ENCODE peak calls at places on chromosomes 3 and 15, in nine cellular contexts. One of them, this sample, is unnamed.

GRCh38 chr3:16794251-16794650 is 90.5 kb upstream of the PLCL2 start:
- DNase-seq in ovary: no peak
- DNase-seq in CD8-positive, alpha-beta T cell: no peak
- DNase-seq in left ventricle myocardium inferior: no peak
- DNase-seq in breast epithelium: no peak
- DNase-seq in esophagus squamous epithelium: no peak
- DNase-seq in upper lobe of right lung: no peak
- DNase-seq in substantia nigra: no peak
- DNase-seq in lower lobe of right lung: no peak
- DNase-seq in this sample: no peak

GRCh38 chr15:67142142-67143092 is 77.0 kb downstream of the SMAD3 start:
- DNase-seq in ovary: no peak
- DNase-seq in CD8-positive, alpha-beta T cell: no peak
- DNase-seq in left ventricle myocardium inferior: no peak
- DNase-seq in breast epithelium: no peak
- DNase-seq in esophagus squamous epithelium: no peak
- DNase-seq in upper lobe of right lung: no peak
- DNase-seq in substantia nigra: no peak
- DNase-seq in lower lobe of right lung: no peak
- DNase-seq in this sample: no peak

GRCh38 chr15:94855409-94856266 is 624.3 kb downstream of the MCTP2 start:
- DNase-seq in ovary: no peak
- DNase-seq in CD8-positive, alpha-beta T cell: no peak
- DNase-seq in left ventricle myocardium inferior: no peak
- DNase-seq in breast epithelium: no peak
- DNase-seq in esophagus squamous epithelium: no peak
- DNase-seq in upper lobe of right lung: no peak
- DNase-seq in substantia nigra: no peak
- DNase-seq in lower lobe of right lung: no peak
- DNase-seq in this sample: no peak

GRCh38 chr15:85832389-85832788 is 37.7 kb upstream of the KLHL25 start:
- DNase-seq in ovary: no peak
- DNase-seq in CD8-positive, alpha-beta T cell: no peak
- DNase-seq in left ventricle myocardium inferior: no peak
- DNase-seq in breast epithelium: no peak
- DNase-seq in esophagus squamous epithelium: no peak
- DNase-seq in upper lobe of right lung: no peak
- DNase-seq in substantia nigra: no peak
- DNase-seq in lower lobe of right lung: no peak
- DNase-seq in this sample: no peak

GRCh38 chr15:67051088-67051659 is 14.2 kb upstream of the SMAD3 start:
- DNase-seq in ovary: no peak
- DNase-seq in CD8-positive, alpha-beta T cell: no peak
- DNase-seq in left ventricle myocardium inferior: no peak
- DNase-seq in breast epithelium: no peak
- DNase-seq in esophagus squamous epithelium: no peak
- DNase-seq in upper lobe of right lung: no peak
- DNase-seq in substantia nigra: no peak
- DNase-seq in lower lobe of right lung: no peak
- DNase-seq in this sample: no peak

GRCh38 chr3:134911611-134912604 is 116.8 kb downstream of the EPHB1 start:
- DNase-seq in ovary: no peak
- DNase-seq in CD8-positive, alpha-beta T cell: no peak
- DNase-seq in left ventricle myocardium inferior: no peak
- DNase-seq in breast epithelium: no peak
- DNase-seq in esophagus squamous epithelium: no peak
- DNase-seq in upper lobe of right lung: no peak
- DNase-seq in substantia nigra: no peak
- DNase-seq in lower lobe of right lung: no peak
- DNase-seq in this sample: no peak

GRCh38 chr3:106759686-106760085 is 617.6 kb upstream of the CCDC54 start:
- DNase-seq in ovary: no peak
- DNase-seq in CD8-positive, alpha-beta T cell: no peak
- DNase-seq in left ventricle myocardium inferior: no peak
- DNase-seq in breast epithelium: no peak
- DNase-seq in esophagus squamous epithelium: no peak
- DNase-seq in upper lobe of right lung: no peak
- DNase-seq in substantia nigra: no peak
- DNase-seq in lower lobe of right lung: no peak
- DNase-seq in this sample: no peak

GRCh38 chr3:146543461-146544012 is 870 bp downstream of the PLSCR1 start:
- DNase-seq in ovary: peak; percentile 34
- DNase-seq in CD8-positive, alpha-beta T cell: no peak
- DNase-seq in left ventricle myocardium inferior: no peak
- DNase-seq in breast epithelium: no peak
- DNase-seq in esophagus squamous epithelium: no peak
- DNase-seq in upper lobe of right lung: no peak
- DNase-seq in substantia nigra: no peak
- DNase-seq in lower lobe of right lung: no peak
- DNase-seq in this sample: no peak

GRCh38 chr15:50880221-50880620 is 28.3 kb upstream of the AP4E1 start:
- DNase-seq in ovary: no peak
- DNase-seq in CD8-positive, alpha-beta T cell: no peak
- DNase-seq in left ventricle myocardium inferior: no peak
- DNase-seq in breast epithelium: no peak
- DNase-seq in esophagus squamous epithelium: no peak
- DNase-seq in upper lobe of right lung: no peak
- DNase-seq in substantia nigra: no peak
- DNase-seq in lower lobe of right lung: no peak
- DNase-seq in this sample: no peak

GRCh38 chr3:83843716-83844115 is 1115.1 kb upstream of the CADM2 start:
- DNase-seq in ovary: no peak
- DNase-seq in CD8-positive, alpha-beta T cell: no peak
- DNase-seq in left ventricle myocardium inferior: no peak
- DNase-seq in breast epithelium: no peak
- DNase-seq in esophagus squamous epithelium: no peak
- DNase-seq in upper lobe of right lung: no peak
- DNase-seq in substantia nigra: no peak
- DNase-seq in lower lobe of right lung: no peak
- DNase-seq in this sample: no peak

GRCh38 chr3:83849331-83849730 is 1109.5 kb upstream of the CADM2 start:
- DNase-seq in ovary: no peak
- DNase-seq in CD8-positive, alpha-beta T cell: no peak
- DNase-seq in left ventricle myocardium inferior: no peak
- DNase-seq in breast epithelium: no peak
- DNase-seq in esophagus squamous epithelium: no peak
- DNase-seq in upper lobe of right lung: no peak
- DNase-seq in substantia nigra: no peak
- DNase-seq in lower lobe of right lung: no peak
- DNase-seq in this sample: no peak
- H3K27ac ChIP-seq in ovary: no peak overlapping the region
- H3K27ac ChIP-seq in CD8-positive, alpha-beta T cell: no peak overlapping the region
- H3K27ac ChIP-seq in left ventricle myocardium inferior: no peak overlapping the region
- H3K27ac ChIP-seq in breast epithelium: no peak overlapping the region
- H3K27ac ChIP-seq in esophagus squamous epithelium: no peak overlapping the region
- H3K27ac ChIP-seq in upper lobe of right lung: no peak overlapping the region
- H3K27ac ChIP-seq in substantia nigra: no peak overlapping the region
- H3K27ac ChIP-seq in lower lobe of right lung: no peak overlapping the region
- H3K27ac ChIP-seq in this sample: no peak overlapping the region

GRCh38 chr3:6671363-6671762 is 189.6 kb upstream of the GRM7 start:
- DNase-seq in ovary: no peak
- DNase-seq in CD8-positive, alpha-beta T cell: no peak
- DNase-seq in left ventricle myocardium inferior: no peak
- DNase-seq in breast epithelium: no peak
- DNase-seq in esophagus squamous epithelium: no peak
- DNase-seq in upper lobe of right lung: no peak
- DNase-seq in substantia nigra: no peak
- DNase-seq in lower lobe of right lung: no peak
- DNase-seq in this sample: no peak

DNA sequence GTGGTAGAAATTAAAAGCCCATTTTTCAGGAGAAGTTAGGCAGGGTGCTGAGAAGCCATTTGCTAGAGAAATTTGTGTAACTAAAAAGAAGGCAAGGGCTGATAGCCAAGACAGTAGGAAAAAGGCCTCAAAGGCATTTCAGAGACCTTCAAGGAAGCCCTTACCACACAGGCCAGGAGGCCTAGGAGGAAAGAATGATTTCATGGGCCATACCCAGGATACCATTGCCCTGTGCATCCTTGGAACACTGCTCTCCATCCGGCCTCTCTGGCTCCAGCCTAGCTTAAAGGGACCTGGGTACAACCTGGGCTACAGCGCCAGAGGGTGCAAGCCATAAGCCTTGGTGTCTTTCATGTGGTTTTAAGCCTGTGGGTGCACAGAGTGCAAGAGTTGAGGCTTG is 193.6 kb upstream of the GRM7 start:
- DNase-seq in ovary: no peak
- DNase-seq in CD8-positive, alpha-beta T cell: no peak
- DNase-seq in left ventricle myocardium inferior: no peak
- DNase-seq in breast epithelium: no peak
- DNase-seq in esophagus squamous epithelium: no peak
- DNase-seq in upper lobe of right lung: no peak
- DNase-seq in substantia nigra: no peak
- DNase-seq in lower lobe of right lung: no peak
- DNase-seq in this sample: no peak
- H3K27ac ChIP-seq in ovary: no peak overlapping the region
- H3K27ac ChIP-seq in CD8-positive, alpha-beta T cell: no peak overlapping the region
- H3K27ac ChIP-seq in left ventricle myocardium inferior: no peak overlapping the region
- H3K27ac ChIP-seq in breast epithelium: no peak overlapping the region
- H3K27ac ChIP-seq in esophagus squamous epithelium: no peak overlapping the region
- H3K27ac ChIP-seq in upper lobe of right lung: no peak overlapping the region
- H3K27ac ChIP-seq in substantia nigra: no peak overlapping the region
- H3K27ac ChIP-seq in lower lobe of right lung: no peak overlapping the region
- H3K27ac ChIP-seq in this sample: no peak overlapping the region

GRCh38 chr3:49535971-49536874 is 18.1 kb upstream of the BSN start:
- DNase-seq in ovary: no peak
- DNase-seq in CD8-positive, alpha-beta T cell: no peak
- DNase-seq in left ventricle myocardium inferior: no peak
- DNase-seq in breast epithelium: no peak
- DNase-seq in esophagus squamous epithelium: no peak
- DNase-seq in upper lobe of right lung: no peak
- DNase-seq in substantia nigra: no peak
- DNase-seq in lower lobe of right lung: no peak
- DNase-seq in this sample: no peak
- H3K27ac ChIP-seq in ovary: peak overlapping the region; percentile 30
- H3K27ac ChIP-seq in CD8-positive, alpha-beta T cell: no peak overlapping the region
- H3K27ac ChIP-seq in left ventricle myocardium inferior: no peak overlapping the region
- H3K27ac ChIP-seq in breast epithelium: peak overlapping the region; percentile 73
- H3K27ac ChIP-seq in esophagus squamous epithelium: no peak overlapping the region
- H3K27ac ChIP-seq in upper lobe of right lung: no peak overlapping the region
- H3K27ac ChIP-seq in substantia nigra: no peak overlapping the region
- H3K27ac ChIP-seq in lower lobe of right lung: no peak overlapping the region
- H3K27ac ChIP-seq in this sample: peak overlapping the region; percentile 83

GRCh38 chr15:89091667-89092220 is 3.5 kb downstream of the ABHD2 start:
- DNase-seq in ovary: no peak
- DNase-seq in CD8-positive, alpha-beta T cell: no peak
- DNase-seq in left ventricle myocardium inferior: no peak
- DNase-seq in breast epithelium: no peak
- DNase-seq in esophagus squamous epithelium: no peak
- DNase-seq in upper lobe of right lung: no peak
- DNase-seq in substantia nigra: no peak
- DNase-seq in lower lobe of right lung: no peak
- DNase-seq in this sample: no peak

GRCh38 chr15:89087830-89088604 is at the start of gene ABHD2:
- DNase-seq in ovary: peak; percentile 100
- DNase-seq in CD8-positive, alpha-beta T cell: peak; percentile 98
- DNase-seq in left ventricle myocardium inferior: peak; percentile 99
- DNase-seq in breast epithelium: peak; percentile 99
- DNase-seq in esophagus squamous epithelium: peak; percentile 97
- DNase-seq in upper lobe of right lung: peak; percentile 99
- DNase-seq in substantia nigra: peak; percentile 99
- DNase-seq in lower lobe of right lung: peak; percentile 99
- DNase-seq in this sample: peak; percentile 98

GRCh38 chr15:89090791-89091666 is 2.8 kb downstream of the ABHD2 start:
- DNase-seq in ovary: peak; percentile 39
- DNase-seq in CD8-positive, alpha-beta T cell: peak; percentile 58
- DNase-seq in left ventricle myocardium inferior: peak; percentile 73
- DNase-seq in breast epithelium: peak; percentile 51
- DNase-seq in esophagus squamous epithelium: no peak
- DNase-seq in upper lobe of right lung: peak; percentile 83
- DNase-seq in substantia nigra: no peak
- DNase-seq in lower lobe of right lung: peak; percentile 85
- DNase-seq in this sample: no peak

GRCh38 chr15:89088605-89089315 is 504 bp downstream of the ABHD2 start:
- DNase-seq in ovary: peak; percentile 65
- DNase-seq in CD8-positive, alpha-beta T cell: no peak
- DNase-seq in left ventricle myocardium inferior: peak; percentile 43
- DNase-seq in breast epithelium: no peak
- DNase-seq in esophagus squamous epithelium: no peak
- DNase-seq in upper lobe of right lung: peak; percentile 76
- DNase-seq in substantia nigra: no peak
- DNase-seq in lower lobe of right lung: peak; percentile 62
- DNase-seq in this sample: no peak

DNA sequence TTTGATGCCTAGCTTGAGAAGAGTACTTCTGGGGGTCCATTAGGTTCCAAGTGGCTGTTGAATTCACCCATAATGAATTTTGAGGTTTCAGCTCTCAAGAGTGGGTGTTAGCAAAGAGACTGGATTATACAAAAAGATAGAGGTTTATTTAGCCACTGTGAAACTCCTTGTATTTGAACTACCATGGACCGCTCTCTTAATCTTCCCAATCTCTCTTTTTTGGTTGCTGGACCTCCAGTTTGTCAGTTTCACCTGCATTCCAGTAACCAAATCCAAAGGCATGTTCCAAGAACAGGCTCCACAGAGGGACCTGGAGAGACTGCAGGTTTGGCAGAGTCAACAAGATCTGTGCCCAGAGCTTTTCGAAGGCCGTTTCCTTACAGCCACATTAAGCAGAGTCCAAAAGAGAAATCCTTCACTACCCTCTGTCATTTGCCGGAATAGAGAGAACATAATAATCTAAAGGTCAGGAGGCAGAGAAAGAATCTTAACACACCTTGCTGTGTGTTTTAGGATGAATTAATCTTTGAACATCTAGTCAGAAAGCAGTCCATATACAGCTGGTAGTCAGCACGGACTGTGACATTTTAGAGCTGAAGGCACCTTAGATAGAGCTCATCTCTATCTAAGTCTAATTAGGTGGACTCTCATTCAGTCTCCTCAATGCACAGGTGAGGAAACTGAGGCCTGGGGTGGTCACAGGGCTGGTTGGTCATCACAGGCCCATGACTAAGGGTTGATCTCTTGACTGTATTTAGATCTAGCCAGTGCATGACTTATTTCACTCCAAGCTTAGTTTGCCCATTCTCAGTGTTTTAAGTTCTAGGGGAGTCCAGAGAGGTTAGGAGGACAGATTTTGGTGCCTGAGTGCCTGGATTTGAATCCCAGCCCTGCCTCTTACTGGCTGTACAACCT is 1.3 kb downstream of the ABHD2 start:
- DNase-seq in ovary: no peak
- DNase-seq in CD8-positive, alpha-beta T cell: no peak
- DNase-seq in left ventricle myocardium inferior: no peak
- DNase-seq in breast epithelium: no peak
- DNase-seq in esophagus squamous epithelium: no peak
- DNase-seq in upper lobe of right lung: no peak
- DNase-seq in substantia nigra: no peak
- DNase-seq in lower lobe of right lung: no peak
- DNase-seq in this sample: no peak
- H3K27ac ChIP-seq in ovary: peak overlapping the region; percentile 74
- H3K27ac ChIP-seq in CD8-positive, alpha-beta T cell: peak overlapping the region; percentile 50
- H3K27ac ChIP-seq in left ventricle myocardium inferior: peak overlapping the region; percentile 95
- H3K27ac ChIP-seq in breast epithelium: peak overlapping the region; percentile 93
- H3K27ac ChIP-seq in esophagus squamous epithelium: peak overlapping the region; percentile 95
- H3K27ac ChIP-seq in upper lobe of right lung: peak overlapping the region; percentile 94
- H3K27ac ChIP-seq in substantia nigra: peak overlapping the region; percentile 72
- H3K27ac ChIP-seq in lower lobe of right lung: peak overlapping the region; percentile 93
- H3K27ac ChIP-seq in this sample: peak overlapping the region; percentile 83

DNA sequence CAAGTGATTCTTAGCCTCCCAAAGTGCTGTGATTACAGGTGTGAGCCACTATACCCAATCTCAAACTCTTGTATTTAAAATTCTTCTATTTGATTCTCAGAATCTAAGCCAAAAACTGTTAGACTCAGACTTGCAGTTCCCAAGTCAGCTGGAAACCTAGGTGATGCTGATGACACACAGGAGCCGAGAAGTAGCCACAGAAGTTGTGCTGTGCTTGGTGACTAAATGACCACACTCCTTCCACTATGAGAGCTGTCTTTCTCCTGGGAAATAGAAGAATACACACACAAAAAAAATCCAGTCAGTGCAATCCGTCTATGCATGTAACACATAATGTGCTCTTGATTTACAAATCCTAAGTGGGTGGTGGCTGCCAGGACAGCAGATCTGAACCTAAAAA is 33.9 kb downstream of the ILDR1 start:
- DNase-seq in ovary: no peak
- DNase-seq in CD8-positive, alpha-beta T cell: no peak
- DNase-seq in left ventricle myocardium inferior: no peak
- DNase-seq in breast epithelium: no peak
- DNase-seq in esophagus squamous epithelium: no peak
- DNase-seq in upper lobe of right lung: no peak
- DNase-seq in substantia nigra: no peak
- DNase-seq in lower lobe of right lung: no peak
- DNase-seq in this sample: no peak
- H3K27ac ChIP-seq in ovary: no peak overlapping the region
- H3K27ac ChIP-seq in CD8-positive, alpha-beta T cell: no peak overlapping the region
- H3K27ac ChIP-seq in left ventricle myocardium inferior: no peak overlapping the region
- H3K27ac ChIP-seq in breast epithelium: no peak overlapping the region
- H3K27ac ChIP-seq in esophagus squamous epithelium: no peak overlapping the region
- H3K27ac ChIP-seq in upper lobe of right lung: no peak overlapping the region
- H3K27ac ChIP-seq in substantia nigra: no peak overlapping the region
- H3K27ac ChIP-seq in lower lobe of right lung: no peak overlapping the region
- H3K27ac ChIP-seq in this sample: no peak overlapping the region

This sample was measured in caudate nucleus.